ENCODE peak calls at places on chromosomes 13 and 19, in nine cellular contexts. K is pancreas, G is brain microvascular endothelial cell, C is fibroblast of lung, O is neural progenitor cell, H is thoracic aorta, E is heart right ventricle, X is heart left ventricle, V is ascending aorta. B is an unnamed sample. For H3K27me3, the result is how much of the 10 kb centered on the place peaks cover.

GRCh38 chr13:97875911-97876310 is 77.6 kb upstream of the IPO5 start:
- DNase-seq in K (peak), G (no peak), C (no peak), O (no peak), H (no peak), E (no peak), X (no peak), V (no peak), B (no peak)

GRCh38 chr13:29924482-29924884 is 74.1 kb upstream of the UBL3 start:
- DNase-seq in K (peak), G (peak), C (peak), O (no peak), H (no peak), E (no peak), X (no peak), V (no peak), B (no peak)

GRCh38 chr19:46787331-46788100 is 878 bp downstream of the SLC1A5 start:
- DNase-seq in K (peak), G (peak), C (peak), O (peak), H (no peak), E (peak), X (peak), V (no peak), B (no peak)

GRCh38 chr19:18173572-18174294 is at the start of gene IFI30:
- DNase-seq in K (peak), G (no peak), C (no peak), O (peak), H (no peak), E (peak), X (peak), V (peak), B (no peak)

GRCh38 chr13:30880151-30880551 is 25.9 kb upstream of the MEDAG start:
- DNase-seq in K (no peak), G (peak), C (peak), O (no peak), H (no peak), E (no peak), X (no peak), V (no peak), B (no peak)

GRCh38 chr13:113531041-113531873 is 40.7 kb upstream of the DCUN1D2 start:
- DNase-seq in K (no peak), G (no peak), C (no peak), O (no peak), H (no peak), E (no peak), X (no peak), V (no peak), B (no peak)

GRCh38 chr13:36820222-36820621 is 1.2 kb downstream of the RFXAP start:
- DNase-seq in K (no peak), G (no peak), C (no peak), O (no peak), H (no peak), E (no peak), X (no peak), V (no peak), B (no peak)

GRCh38 chr13:31204592-31204991 is 4.8 kb downstream of the B3GLCT start:
- DNase-seq in K (no peak), G (peak), C (peak), O (no peak), H (no peak), E (no peak), X (no peak), V (no peak), B (no peak)

GRCh38 chr19:2607712-2608601 is 94.5 kb downstream of the GNG7 start:
- DNase-seq in K (no peak), G (no peak), C (no peak), O (no peak), H (no peak), E (no peak), X (no peak), V (no peak), B (peak)

DNA sequence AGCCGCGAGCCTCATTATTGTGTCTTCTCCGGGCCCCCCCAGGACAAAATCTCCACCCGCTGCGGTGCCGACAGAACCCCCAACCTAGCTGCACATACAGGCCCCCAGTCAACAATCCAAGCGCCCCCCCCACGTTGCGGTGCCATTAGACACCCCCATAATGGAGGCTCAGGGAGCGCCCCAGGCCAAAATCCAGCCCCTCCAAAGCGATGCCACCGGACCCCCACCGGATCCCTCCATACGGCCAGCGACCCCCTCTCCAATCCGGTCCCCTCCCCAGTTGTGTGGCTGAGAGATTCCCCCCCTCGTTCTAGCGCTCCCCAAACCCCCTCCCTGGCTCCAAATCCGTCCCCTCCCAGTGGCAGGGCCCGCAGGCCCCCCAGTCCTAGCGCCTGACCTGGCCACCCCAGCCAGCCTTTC is 21.5 kb upstream of the SEMA6B start:
- DNase-seq in K (no peak), G (no peak), C (no peak), O (no peak), H (no peak), E (no peak), X (no peak), V (no peak), B (no peak)
- H3K4me3 ChIP-seq in K (no peak), G (no peak), C (no peak), O (peak), H (peak), E (peak), X (peak), V (peak), B (peak)

DNA sequence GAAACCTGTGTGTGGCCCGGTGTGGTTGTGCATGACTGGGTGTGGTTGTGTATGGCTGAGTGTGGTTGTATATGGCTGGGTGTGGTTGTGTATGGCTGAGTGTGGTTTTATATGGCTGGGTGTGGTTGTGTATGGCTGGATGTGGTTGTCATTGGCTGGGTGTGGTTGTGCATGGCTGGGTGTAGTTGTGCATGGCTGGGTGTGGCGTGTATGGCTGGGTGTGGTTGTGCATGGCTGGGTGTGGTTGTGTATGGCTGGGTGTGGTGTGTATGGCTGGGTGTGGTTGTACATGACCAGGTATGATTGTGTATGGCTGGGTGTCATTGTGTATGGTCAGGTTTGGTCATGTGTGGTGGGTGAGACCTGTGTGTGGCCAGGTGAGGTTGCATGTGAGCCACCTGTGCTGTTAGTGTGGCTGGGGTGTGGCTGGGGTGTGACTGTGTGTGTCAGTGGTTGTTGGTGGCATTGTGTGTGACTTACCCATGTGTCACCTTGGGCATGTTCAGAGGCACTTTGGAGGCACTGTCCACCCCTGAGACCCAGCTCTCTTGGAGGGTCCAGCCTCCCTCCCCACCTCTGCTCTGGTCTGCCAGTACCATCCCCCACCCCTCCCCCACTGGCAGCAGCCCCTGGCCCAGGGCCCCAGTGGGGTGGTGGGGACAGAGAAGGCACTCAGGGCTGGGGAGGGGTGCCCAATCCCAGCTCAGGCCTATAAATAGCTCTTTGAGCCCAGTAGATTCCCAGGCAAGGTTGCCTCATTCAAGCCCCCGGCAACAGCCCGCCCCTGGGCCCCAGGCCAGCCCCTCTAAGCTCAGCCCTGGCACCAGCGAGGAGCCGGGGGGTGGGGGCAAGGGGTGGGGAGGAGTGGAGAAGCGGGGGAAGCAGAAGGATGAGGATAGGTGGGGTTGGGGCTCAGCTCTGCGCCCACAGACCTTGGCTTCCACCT is 3.8 kb upstream of the NCAN start:
- DNase-seq in K (no peak), G (no peak), C (no peak), O (no peak), H (no peak), E (no peak), X (no peak), V (no peak), B (peak)
- H3K27me3 ChIP-seq in K (under half), G (under half), C (under half), O (half or more), H (under half), E (half or more), X (under half), V (under half), B (under half)

GRCh38 chr19:9914001-9914314 is 22.4 kb downstream of the OLFM2 start:
- DNase-seq in K (no peak), G (no peak), C (no peak), O (peak), H (no peak), E (no peak), X (no peak), V (no peak), B (no peak)

GRCh38 chr19:9913237-9914000 is 22.9 kb downstream of the OLFM2 start:
- DNase-seq in K (peak), G (no peak), C (no peak), O (peak), H (no peak), E (no peak), X (no peak), V (no peak), B (no peak)

GRCh38 chr19:9916719-9917118 is 19.6 kb downstream of the OLFM2 start:
- DNase-seq in K (no peak), G (no peak), C (no peak), O (no peak), H (no peak), E (no peak), X (no peak), V (no peak), B (no peak)

GRCh38 chr19:9912551-9913236 is 23.6 kb downstream of the OLFM2 start:
- DNase-seq in K (no peak), G (no peak), C (no peak), O (no peak), H (no peak), E (no peak), X (no peak), V (no peak), B (no peak)

GRCh38 chr19:9914315-9915207 is 21.8 kb downstream of the OLFM2 start:
- DNase-seq in K (peak), G (peak), C (peak), O (peak), H (no peak), E (peak), X (peak), V (peak), B (peak)
- H3K4me3 ChIP-seq in K (peak), G (peak), C (peak), O (peak), H (peak), E (peak), X (peak), V (peak), B (peak)

GRCh38 chr19:293436-294110 is 2.4 kb upstream of the PLPP2 start:
- DNase-seq in K (no peak), G (no peak), C (no peak), O (no peak), H (no peak), E (no peak), X (no peak), V (no peak), B (no peak)
- H3K27me3 ChIP-seq in K (under half), G (under half), C (under half), O (half or more), H (under half), E (half or more), X (half or more), V (under half), B (under half)

DNA sequence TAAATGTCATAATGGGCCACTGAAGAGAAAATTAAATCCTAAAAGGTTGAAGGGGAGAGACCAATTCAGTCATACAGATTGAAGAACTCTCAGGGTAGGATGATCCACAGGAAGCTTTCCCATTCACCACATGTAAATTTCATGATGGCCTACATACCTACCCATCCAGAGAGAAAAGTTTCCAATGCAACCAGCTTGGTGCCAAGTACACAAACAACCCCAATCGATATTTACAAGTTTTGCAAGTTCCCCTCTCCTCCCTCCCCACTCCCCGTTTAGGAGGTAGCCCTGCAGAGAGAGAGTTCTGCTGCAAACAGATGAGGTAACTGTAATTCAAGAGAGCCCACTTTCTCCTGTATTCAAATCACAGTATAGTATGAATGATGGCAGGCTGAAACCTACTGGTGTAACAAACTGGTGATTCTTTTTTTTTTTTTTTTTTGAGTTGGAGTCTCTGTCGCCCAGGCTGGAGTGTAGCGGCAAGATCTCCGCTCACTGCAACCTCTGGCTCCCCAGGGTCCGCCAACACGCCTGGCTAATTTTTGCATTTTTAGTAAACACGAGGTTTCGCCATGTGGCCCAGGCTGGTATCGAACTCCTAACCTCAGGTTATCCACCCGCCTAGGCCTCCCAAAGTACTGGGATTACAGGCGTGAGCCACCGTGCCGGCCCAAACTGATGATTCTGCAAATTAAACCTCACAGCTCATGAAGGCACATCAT is 14.4 kb downstream of the FOXO1 start:
- DNase-seq in K (no peak), G (no peak), C (no peak), O (no peak), H (no peak), E (no peak), X (no peak), V (no peak), B (no peak)
- H3K4me3 ChIP-seq in K (no peak), G (no peak), C (no peak), O (no peak), H (no peak), E (no peak), X (no peak), V (no peak), B (no peak)

DNA sequence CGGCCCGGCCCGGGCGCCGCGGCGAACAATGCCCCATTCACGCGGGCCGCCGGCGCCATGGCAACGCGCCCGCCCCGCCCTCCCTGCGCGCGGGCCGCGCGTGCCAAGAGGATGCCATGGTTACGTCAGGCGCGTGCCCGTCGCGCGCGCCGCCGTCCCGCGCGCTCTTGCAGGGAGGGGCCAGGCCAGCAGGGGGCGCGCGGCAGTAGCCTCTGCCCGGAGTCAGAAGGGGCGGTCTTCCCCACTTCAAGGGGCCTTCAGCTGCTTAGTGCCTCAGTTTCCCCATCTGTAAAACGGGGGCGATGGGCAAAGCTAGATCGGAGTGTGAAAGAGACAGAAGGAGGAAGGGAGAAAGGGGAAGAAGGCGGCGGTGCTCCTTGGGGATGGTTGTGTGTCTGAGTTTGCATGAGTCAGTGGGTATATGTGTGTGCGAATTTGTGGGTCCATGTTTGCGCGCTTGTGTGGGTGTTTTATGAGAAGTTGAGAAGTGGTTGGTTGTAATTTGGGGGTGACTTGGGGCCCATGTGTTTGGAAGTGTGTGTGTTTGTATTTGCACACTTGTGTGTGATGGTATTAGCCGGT is 11.6 kb upstream of the NFIX start:
- DNase-seq in K (peak), G (peak), C (peak), O (peak), H (no peak), E (peak), X (peak), V (no peak), B (peak)
- H3K27me3 ChIP-seq in K (under half), G (under half), C (under half), O (half or more), H (under half), E (under half), X (under half), V (under half), B (under half)

GRCh38 chr19:40228371-40228770 is 1.9 kb upstream of the CCNP start:
- DNase-seq in K (no peak), G (no peak), C (no peak), O (no peak), H (no peak), E (no peak), X (no peak), V (no peak), B (no peak)

GRCh38 chr19:40228863-40229262 is 2.4 kb upstream of the CCNP start:
- DNase-seq in K (no peak), G (no peak), C (no peak), O (no peak), H (no peak), E (no peak), X (no peak), V (no peak), B (no peak)

GRCh38 chr19:40223135-40223822 is 3.2 kb downstream of the CCNP start:
- DNase-seq in K (peak), G (no peak), C (no peak), O (peak), H (no peak), E (no peak), X (no peak), V (no peak), B (no peak)

GRCh38 chr19:40224342-40225148 is 1.9 kb downstream of the CCNP start:
- DNase-seq in K (no peak), G (no peak), C (no peak), O (no peak), H (no peak), E (no peak), X (no peak), V (no peak), B (no peak)

DNA sequence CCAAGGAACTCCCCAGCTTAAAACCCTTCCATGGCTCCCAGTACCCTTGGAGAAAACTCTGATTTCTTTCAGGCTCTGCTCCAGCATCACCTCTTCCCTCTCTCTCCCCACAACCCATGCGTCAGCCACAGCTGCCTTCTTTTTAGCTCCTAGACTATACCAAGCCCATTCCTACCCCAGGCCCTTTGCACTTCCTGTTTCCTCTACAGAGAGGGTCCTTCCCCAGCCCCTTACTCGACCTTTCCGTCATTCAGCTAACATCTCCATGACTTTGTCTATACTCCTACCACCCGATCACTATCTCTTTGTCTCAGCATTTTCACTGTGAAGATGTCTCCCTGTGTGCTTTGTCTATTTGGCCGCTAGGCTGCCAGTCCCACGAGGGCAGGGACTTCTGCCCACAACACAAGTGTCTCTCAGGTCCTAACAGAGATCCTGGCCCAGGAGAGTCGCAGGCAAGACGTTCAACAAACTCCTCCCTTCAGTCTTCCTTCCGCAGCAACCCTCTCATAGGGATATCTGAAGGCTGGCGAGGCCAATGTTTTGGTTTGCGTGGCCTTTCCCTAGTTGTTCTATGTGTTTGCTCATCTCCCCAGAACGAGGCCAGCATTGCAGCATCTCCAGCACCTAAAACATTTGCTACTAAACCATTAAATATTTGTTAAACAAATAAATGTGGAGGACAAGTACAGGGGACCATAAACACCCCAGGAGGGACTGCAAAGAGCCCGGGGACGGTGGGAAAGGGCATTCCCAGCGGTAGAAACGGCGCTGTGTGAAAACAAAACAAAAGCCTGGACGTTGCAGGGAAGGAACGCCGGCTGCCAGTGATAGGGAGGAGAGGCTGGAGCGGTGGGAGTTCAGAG is 816 bp downstream of the CCNP start:
- DNase-seq in K (no peak), G (peak), C (peak), O (no peak), H (no peak), E (no peak), X (no peak), V (no peak), B (no peak)
- H3K4me3 ChIP-seq in K (no peak), G (peak), C (peak), O (no peak), H (peak), E (peak), X (peak), V (peak), B (peak)

GRCh38 chr13:20193142-20193923 is 595 bp upstream of the GJB2 start:
- DNase-seq in K (no peak), G (no peak), C (no peak), O (peak), H (no peak), E (no peak), X (no peak), V (no peak), B (no peak)
- H3K27me3 ChIP-seq in K (under half), G (half or more), C (half or more), O (half or more), H (under half), E (half or more), X (half or more), V (under half), B (under half)